ENCODE peak calls at places on chromosomes 4 and X, in four cellular contexts. One of them, this sample, is unnamed.

GRCh38 chrX:153411255-153411987 is at the start of gene ZFP92:
- DNase-seq in NCI-H748 treated with DMSO at 0.1 percent for 48 hours: no peak
- DNase-seq in activated CD4-positive, alpha-beta T cell treated with anti-CD3 and anti-CD28 coated beads, Interleukin-2, amount 10 ng/mL, durations not matched to agents 7 days and 5 days: peak
- DNase-seq in T-helper 22 cell: no peak
- DNase-seq in this sample: no peak

GRCh38 chr4:127788517-127788916 is 6.4 kb downstream of the HSPA4L start:
- DNase-seq in NCI-H748 treated with DMSO at 0.1 percent for 48 hours: no peak
- DNase-seq in activated CD4-positive, alpha-beta T cell treated with anti-CD3 and anti-CD28 coated beads, Interleukin-2, amount 10 ng/mL, durations not matched to agents 7 days and 5 days: no peak
- DNase-seq in T-helper 22 cell: no peak
- DNase-seq in this sample: no peak

GRCh38 chr4:170589597-170590191 is 499.9 kb upstream of the AADAT start:
- DNase-seq in NCI-H748 treated with DMSO at 0.1 percent for 48 hours: peak
- DNase-seq in activated CD4-positive, alpha-beta T cell treated with anti-CD3 and anti-CD28 coated beads, Interleukin-2, amount 10 ng/mL, durations not matched to agents 7 days and 5 days: no peak
- DNase-seq in T-helper 22 cell: no peak
- DNase-seq in this sample: no peak

GRCh38 chrX:49165901-49166881 is 3.6 kb downstream of the MAGIX start:
- DNase-seq in NCI-H748 treated with DMSO at 0.1 percent for 48 hours: peak
- DNase-seq in activated CD4-positive, alpha-beta T cell treated with anti-CD3 and anti-CD28 coated beads, Interleukin-2, amount 10 ng/mL, durations not matched to agents 7 days and 5 days: peak
- DNase-seq in T-helper 22 cell: peak
- DNase-seq in this sample: peak

GRCh38 chr4:26490980-26491284 is 648 bp upstream of the CCKAR start:
- DNase-seq in NCI-H748 treated with DMSO at 0.1 percent for 48 hours: no peak
- DNase-seq in activated CD4-positive, alpha-beta T cell treated with anti-CD3 and anti-CD28 coated beads, Interleukin-2, amount 10 ng/mL, durations not matched to agents 7 days and 5 days: no peak
- DNase-seq in T-helper 22 cell: no peak
- DNase-seq in this sample: no peak

GRCh38 chr4:38164346-38164745 is 204.1 kb downstream of the PTTG2 start:
- DNase-seq in NCI-H748 treated with DMSO at 0.1 percent for 48 hours: no peak
- DNase-seq in activated CD4-positive, alpha-beta T cell treated with anti-CD3 and anti-CD28 coated beads, Interleukin-2, amount 10 ng/mL, durations not matched to agents 7 days and 5 days: no peak
- DNase-seq in T-helper 22 cell: no peak
- DNase-seq in this sample: no peak

GRCh38 chr4:168840988-168841681 is 168.9 kb downstream of the CBR4 start:
- DNase-seq in NCI-H748 treated with DMSO at 0.1 percent for 48 hours: no peak
- DNase-seq in activated CD4-positive, alpha-beta T cell treated with anti-CD3 and anti-CD28 coated beads, Interleukin-2, amount 10 ng/mL, durations not matched to agents 7 days and 5 days: no peak
- DNase-seq in T-helper 22 cell: no peak
- DNase-seq in this sample: no peak

GRCh38 chr4:146545102-146545501 is 23.4 kb upstream of the SLC10A7 start:
- DNase-seq in NCI-H748 treated with DMSO at 0.1 percent for 48 hours: no peak
- DNase-seq in activated CD4-positive, alpha-beta T cell treated with anti-CD3 and anti-CD28 coated beads, Interleukin-2, amount 10 ng/mL, durations not matched to agents 7 days and 5 days: no peak
- DNase-seq in T-helper 22 cell: no peak
- DNase-seq in this sample: no peak

GRCh38 chr4:163109967-163110366 is 56.7 kb downstream of the NAF1 start:
- DNase-seq in NCI-H748 treated with DMSO at 0.1 percent for 48 hours: peak
- DNase-seq in activated CD4-positive, alpha-beta T cell treated with anti-CD3 and anti-CD28 coated beads, Interleukin-2, amount 10 ng/mL, durations not matched to agents 7 days and 5 days: peak
- DNase-seq in T-helper 22 cell: no peak
- DNase-seq in this sample: no peak

GRCh38 chrX:66042307-66043077 is 2.6 kb upstream of the VSIG4 start:
- DNase-seq in NCI-H748 treated with DMSO at 0.1 percent for 48 hours: no peak
- DNase-seq in activated CD4-positive, alpha-beta T cell treated with anti-CD3 and anti-CD28 coated beads, Interleukin-2, amount 10 ng/mL, durations not matched to agents 7 days and 5 days: no peak
- DNase-seq in T-helper 22 cell: no peak
- DNase-seq in this sample: no peak

GRCh38 chrX:134512566-134512965 is 52.6 kb downstream of the HPRT1 start:
- DNase-seq in NCI-H748 treated with DMSO at 0.1 percent for 48 hours: no peak
- DNase-seq in activated CD4-positive, alpha-beta T cell treated with anti-CD3 and anti-CD28 coated beads, Interleukin-2, amount 10 ng/mL, durations not matched to agents 7 days and 5 days: no peak
- DNase-seq in T-helper 22 cell: no peak
- DNase-seq in this sample: no peak

GRCh38 chr4:137664055-137664405 is 131.7 kb upstream of the PCDH18 start:
- DNase-seq in NCI-H748 treated with DMSO at 0.1 percent for 48 hours: peak
- DNase-seq in activated CD4-positive, alpha-beta T cell treated with anti-CD3 and anti-CD28 coated beads, Interleukin-2, amount 10 ng/mL, durations not matched to agents 7 days and 5 days: no peak
- DNase-seq in T-helper 22 cell: no peak
- DNase-seq in this sample: no peak

GRCh38 chr4:114600672-114601071 is 2.1 kb downstream of the UGT8 start:
- DNase-seq in NCI-H748 treated with DMSO at 0.1 percent for 48 hours: no peak
- DNase-seq in activated CD4-positive, alpha-beta T cell treated with anti-CD3 and anti-CD28 coated beads, Interleukin-2, amount 10 ng/mL, durations not matched to agents 7 days and 5 days: no peak
- DNase-seq in T-helper 22 cell: no peak
- DNase-seq in this sample: no peak

GRCh38 chr4:78684196-78685079 is 91.7 kb upstream of the BMP2K start:
- DNase-seq in NCI-H748 treated with DMSO at 0.1 percent for 48 hours: no peak
- DNase-seq in activated CD4-positive, alpha-beta T cell treated with anti-CD3 and anti-CD28 coated beads, Interleukin-2, amount 10 ng/mL, durations not matched to agents 7 days and 5 days: no peak
- DNase-seq in T-helper 22 cell: no peak
- DNase-seq in this sample: no peak

This sample was measured in T-helper 17 cell.